ENCODE peak calls at places on chromosomes 13 and 19, in four cellular contexts. One of them, this sample, is unnamed.

GRCh38 chr19:5691930-5692784 is 2.1 kb downstream of the RPL36 start:
- DNase-seq in ovary: peak; percentile 30
- DNase-seq in esophagus squamous epithelium: no peak
- DNase-seq in transverse colon: no peak
- DNase-seq in this sample: no peak

GRCh38 chr19:22526661-22527272 is 104.6 kb upstream of the ZNF98 start:
- DNase-seq in ovary: peak; percentile 37
- DNase-seq in transverse colon: no peak
- DNase-seq in esophagus squamous epithelium: no peak
- DNase-seq in this sample: no peak

GRCh38 chr19:6533000-6533328 is 2.1 kb downstream of the TNFSF9 start:
- DNase-seq in ovary: no peak
- DNase-seq in transverse colon: no peak
- DNase-seq in esophagus squamous epithelium: no peak
- DNase-seq in this sample: no peak

GRCh38 chr13:113021391-113021790 is 52.4 kb downstream of the MCF2L start:
- DNase-seq in esophagus squamous epithelium: no peak
- DNase-seq in transverse colon: no peak
- DNase-seq in ovary: no peak
- DNase-seq in this sample: no peak

GRCh38 chr19:49592486-49593232 is 1.7 kb downstream of the PRR12 start:
- DNase-seq in transverse colon: no peak
- DNase-seq in ovary: no peak
- DNase-seq in esophagus squamous epithelium: no peak
- DNase-seq in this sample: no peak

GRCh38 chr13:90154311-90154960 is 1193.1 kb upstream of the MIR17HG start:
- DNase-seq in ovary: no peak
- DNase-seq in esophagus squamous epithelium: no peak
- DNase-seq in transverse colon: no peak
- DNase-seq in this sample: no peak

GRCh38 chr13:79995334-79995733 is 345.6 kb downstream of the SPRY2 start:
- DNase-seq in transverse colon: no peak
- DNase-seq in esophagus squamous epithelium: no peak
- DNase-seq in ovary: no peak
- DNase-seq in this sample: no peak

GRCh38 chr19:38781058-38781457 is 7.7 kb upstream of the LGALS7 start:
- DNase-seq in esophagus squamous epithelium: no peak
- DNase-seq in ovary: no peak
- DNase-seq in transverse colon: no peak
- DNase-seq in this sample: no peak

GRCh38 chr13:36154567-36155231 is 23.5 kb upstream of the DCLK1 start:
- DNase-seq in esophagus squamous epithelium: no peak
- DNase-seq in ovary: peak; percentile 8
- DNase-seq in transverse colon: no peak
- DNase-seq in this sample: peak; percentile 46

GRCh38 chr13:61410669-61411297 is 4.9 kb downstream of the PCDH20 start:
- DNase-seq in ovary: no peak
- DNase-seq in esophagus squamous epithelium: no peak
- DNase-seq in transverse colon: no peak
- DNase-seq in this sample: no peak

GRCh38 chr13:60759499-60759898 is 362.5 kb downstream of the TDRD3 start:
- DNase-seq in transverse colon: no peak
- DNase-seq in esophagus squamous epithelium: no peak
- DNase-seq in ovary: no peak
- DNase-seq in this sample: no peak

GRCh38 chr13:32314271-32314967 is 744 bp downstream of the ZAR1L start:
- DNase-seq in ovary: peak; percentile 12
- DNase-seq in transverse colon: peak; percentile 28
- DNase-seq in esophagus squamous epithelium: no peak
- DNase-seq in this sample: peak; percentile 17

GRCh38 chr13:106138620-106139019 is 396.8 kb downstream of the EFNB2 start:
- DNase-seq in ovary: no peak
- DNase-seq in esophagus squamous epithelium: no peak
- DNase-seq in transverse colon: no peak
- DNase-seq in this sample: no peak

GRCh38 chr13:31951215-31951678 is 80.3 kb upstream of the FRY start:
- DNase-seq in esophagus squamous epithelium: peak; percentile 8
- DNase-seq in ovary: no peak
- DNase-seq in transverse colon: peak; percentile 48
- DNase-seq in this sample: peak; percentile 27

GRCh38 chr13:44403720-44404063 is 30.1 kb downstream of the SERP2 start:
- DNase-seq in ovary: no peak
- DNase-seq in transverse colon: no peak
- DNase-seq in esophagus squamous epithelium: no peak
- DNase-seq in this sample: no peak

GRCh38 chr19:55386515-55386947 is 799 bp downstream of the RPL28 start:
- DNase-seq in esophagus squamous epithelium: no peak
- DNase-seq in transverse colon: no peak
- DNase-seq in ovary: no peak
- DNase-seq in this sample: no peak

GRCh38 chr19:18433735-18434398 is 4.1 kb downstream of the ISYNA1 start:
- DNase-seq in ovary: peak; percentile 57
- DNase-seq in transverse colon: no peak
- DNase-seq in esophagus squamous epithelium: no peak
- DNase-seq in this sample: peak; percentile 54

GRCh38 chr19:45011959-45012358 is 10.7 kb downstream of the RELB start:
- DNase-seq in ovary: no peak
- DNase-seq in transverse colon: no peak
- DNase-seq in esophagus squamous epithelium: no peak
- DNase-seq in this sample: no peak

GRCh38 chr13:36973621-36974268 is 25.4 kb downstream of the ALG5 start:
- DNase-seq in esophagus squamous epithelium: no peak
- DNase-seq in transverse colon: no peak
- DNase-seq in ovary: no peak
- DNase-seq in this sample: no peak

GRCh38 chr13:30395192-30396158 is 26.8 kb upstream of the UBE2L5 start:
- DNase-seq in ovary: peak; percentile 91
- DNase-seq in esophagus squamous epithelium: peak; percentile 82
- DNase-seq in transverse colon: peak; percentile 96
- DNase-seq in this sample: peak; percentile 93

GRCh38 chr13:40231311-40231710 is 435.1 kb downstream of the FOXO1 start:
- DNase-seq in esophagus squamous epithelium: no peak
- DNase-seq in ovary: no peak
- DNase-seq in transverse colon: no peak
- DNase-seq in this sample: no peak

GRCh38 chr13:93875527-93875926 is 604.0 kb downstream of the DCT start:
- DNase-seq in transverse colon: no peak
- DNase-seq in ovary: no peak
- DNase-seq in esophagus squamous epithelium: no peak
- DNase-seq in this sample: no peak

GRCh38 chr13:26423634-26424033 is 133.8 kb upstream of the WASF3 start:
- DNase-seq in transverse colon: peak; percentile 26
- DNase-seq in ovary: no peak
- DNase-seq in esophagus squamous epithelium: no peak
- DNase-seq in this sample: no peak

GRCh38 chr13:114142640-114143490 is 10.4 kb upstream of the RASA3 start:
- DNase-seq in transverse colon: peak; percentile 78
- DNase-seq in ovary: no peak
- DNase-seq in esophagus squamous epithelium: no peak
- DNase-seq in this sample: peak; percentile 90

GRCh38 chr19:33175886-33176669 is 18.1 kb upstream of the LRP3 start:
- DNase-seq in esophagus squamous epithelium: peak; percentile 40
- DNase-seq in transverse colon: no peak
- DNase-seq in ovary: no peak
- DNase-seq in this sample: no peak

GRCh38 chr13:110014719-110015118 is 228.3 kb upstream of the IRS2 start:
- DNase-seq in ovary: no peak
- DNase-seq in transverse colon: no peak
- DNase-seq in esophagus squamous epithelium: no peak
- DNase-seq in this sample: no peak

GRCh38 chr19:16146112-16146511 is 2.6 kb downstream of the HSH2D start:
- DNase-seq in ovary: no peak
- DNase-seq in esophagus squamous epithelium: no peak
- DNase-seq in transverse colon: no peak
- DNase-seq in this sample: no peak

GRCh38 chr19:13138171-13138915 is 11.8 kb downstream of the STX10 start:
- DNase-seq in esophagus squamous epithelium: no peak
- DNase-seq in transverse colon: no peak
- DNase-seq in ovary: no peak
- DNase-seq in this sample: no peak

GRCh38 chr19:13138916-13139198 is 11.3 kb downstream of the STX10 start:
- DNase-seq in ovary: no peak
- DNase-seq in transverse colon: no peak
- DNase-seq in esophagus squamous epithelium: no peak
- DNase-seq in this sample: no peak

GRCh38 chr19:13137290-13137794 is 12.8 kb downstream of the STX10 start:
- DNase-seq in ovary: no peak
- DNase-seq in esophagus squamous epithelium: no peak
- DNase-seq in transverse colon: no peak
- DNase-seq in this sample: no peak

GRCh38 chr19:13143135-13143534 is 7.0 kb downstream of the STX10 start:
- DNase-seq in esophagus squamous epithelium: no peak
- DNase-seq in ovary: no peak
- DNase-seq in transverse colon: no peak
- DNase-seq in this sample: no peak

DNA sequence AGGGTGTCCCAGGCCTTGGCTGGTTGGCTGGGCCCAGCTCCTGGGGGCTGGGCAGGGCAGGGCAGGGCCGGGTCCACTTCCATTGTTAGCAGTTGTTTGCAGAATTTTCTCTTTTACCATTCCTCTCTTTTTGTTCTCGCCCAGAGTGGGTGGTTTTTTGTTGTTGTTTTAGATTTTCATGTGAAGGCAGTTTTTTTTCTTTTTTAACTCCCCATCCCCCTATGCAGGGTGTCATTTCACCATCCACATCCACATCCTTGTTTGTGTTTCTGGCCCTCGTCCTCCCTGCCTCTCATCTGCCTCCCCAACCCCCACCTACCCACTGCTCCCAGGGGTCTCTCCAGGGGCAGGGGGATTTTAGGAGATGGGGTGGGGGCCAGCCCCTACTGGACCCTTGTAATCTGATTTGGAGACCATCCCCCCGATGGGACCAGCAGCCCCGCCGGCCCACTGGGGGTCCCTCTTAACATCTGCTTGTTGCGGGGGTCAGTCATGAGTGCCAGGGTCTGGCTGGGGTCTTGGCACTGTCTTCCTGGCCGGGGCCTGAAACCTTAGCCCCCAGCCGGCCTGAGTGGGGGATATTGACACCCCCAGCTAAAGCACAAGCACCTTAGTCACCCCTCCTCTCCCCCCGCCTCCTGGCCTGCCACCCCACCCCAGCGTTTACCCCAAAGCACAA is 10.4 kb downstream of the STX10 start:
- DNase-seq in esophagus squamous epithelium: no peak
- DNase-seq in ovary: no peak
- DNase-seq in transverse colon: no peak
- DNase-seq in this sample: no peak
- H3K36me3 ChIP-seq in esophagus squamous epithelium: peaks cover 89% of the 10 kb centered on the region
- H3K36me3 ChIP-seq in ovary: no peaks in the 10 kb centered on the region
- H3K36me3 ChIP-seq in transverse colon: no peaks in the 10 kb centered on the region
- H3K36me3 ChIP-seq in this sample: no peaks in the 10 kb centered on the region

GRCh38 chr13:64099994-64100393 is 2684.3 kb upstream of the PCDH20 start:
- DNase-seq in ovary: no peak
- DNase-seq in transverse colon: no peak
- DNase-seq in esophagus squamous epithelium: no peak
- DNase-seq in this sample: no peak
- TF ChIP-seq POLR2A in ovary: no peak
- TF ChIP-seq POLR2A in transverse colon: no peak
- TF ChIP-seq POLR2A in esophagus squamous epithelium: no peak
- TF ChIP-seq POLR2A in this sample: no peak

DNA sequence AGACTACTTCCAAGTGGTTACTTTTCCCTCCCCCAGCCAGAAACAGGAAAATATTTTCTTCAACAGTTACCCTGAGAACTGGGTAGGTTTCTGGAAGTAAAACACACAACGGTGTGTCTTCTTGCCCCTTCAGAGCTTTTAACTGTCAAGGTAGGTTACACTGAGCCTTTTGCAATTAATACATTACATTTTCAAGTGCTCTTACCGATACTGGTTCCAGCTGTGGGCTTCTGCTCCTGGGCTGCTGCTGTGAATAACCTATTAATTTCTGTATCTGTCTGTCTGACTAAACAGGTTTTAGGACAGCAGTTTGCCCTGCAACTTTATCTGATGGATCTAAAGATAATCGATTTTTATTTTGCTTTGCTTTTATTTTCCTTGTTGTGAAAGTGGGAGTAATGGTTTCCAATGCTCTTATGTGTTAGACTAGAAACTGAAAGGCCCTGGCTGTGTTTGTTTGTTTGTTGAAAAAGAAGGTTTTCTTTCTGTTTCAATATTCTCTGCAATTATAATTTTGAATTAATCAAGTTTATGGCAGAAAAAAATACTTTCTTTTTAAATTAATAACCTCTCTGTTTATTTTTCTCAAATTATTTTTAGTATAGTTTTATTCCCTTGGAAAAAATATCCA is 196.7 kb upstream of the SLITRK6 start:
- DNase-seq in esophagus squamous epithelium: no peak
- DNase-seq in transverse colon: no peak
- DNase-seq in ovary: no peak
- DNase-seq in this sample: no peak
- TF ChIP-seq CTCF in esophagus squamous epithelium: no peak
- TF ChIP-seq CTCF in transverse colon: no peak
- TF ChIP-seq CTCF in ovary: no peak
- TF ChIP-seq CTCF in this sample: no peak

DNA sequence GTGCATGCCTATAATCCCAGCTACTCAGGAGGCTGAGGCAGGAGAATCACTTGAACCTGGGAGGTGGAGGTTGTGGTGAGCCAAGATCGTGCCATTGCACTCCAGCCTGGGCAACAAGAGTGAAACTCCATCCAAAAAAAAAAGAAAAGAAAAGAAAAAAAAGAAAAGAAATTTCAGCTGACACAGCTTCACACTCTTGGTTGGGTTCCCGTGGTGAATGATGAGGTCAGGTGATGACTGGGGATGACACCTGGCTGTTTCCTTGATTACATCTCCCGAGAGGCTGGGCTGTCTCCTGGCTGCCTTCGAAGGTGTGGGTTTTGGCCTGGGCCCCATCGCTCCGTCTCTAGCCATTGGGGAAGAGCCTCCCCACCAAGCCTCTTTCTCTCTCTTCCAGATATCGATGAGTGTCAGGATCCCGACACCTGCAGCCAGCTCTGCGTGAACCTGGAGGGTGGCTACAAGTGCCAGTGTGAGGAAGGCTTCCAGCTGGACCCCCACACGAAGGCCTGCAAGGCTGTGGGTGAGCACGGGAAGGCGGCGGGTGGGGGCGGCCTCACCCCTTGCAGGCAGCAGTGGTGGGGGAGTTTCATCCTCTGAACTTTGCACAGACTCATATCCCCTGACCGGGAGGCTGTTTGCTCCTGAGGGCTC is 22.0 kb downstream of the LDLR start:
- DNase-seq in transverse colon: no peak
- DNase-seq in esophagus squamous epithelium: no peak
- DNase-seq in ovary: no peak
- DNase-seq in this sample: no peak
- H3K36me3 ChIP-seq in transverse colon: no peaks in the 10 kb centered on the region
- H3K36me3 ChIP-seq in esophagus squamous epithelium: peaks cover 100% of the 10 kb centered on the region
- H3K36me3 ChIP-seq in ovary: peaks cover 2% of the 10 kb centered on the region
- H3K36me3 ChIP-seq in this sample: peaks cover 100% of the 10 kb centered on the region

GRCh38 chr19:875265-875879 is 15.9 kb downstream of the CFD start:
- DNase-seq in esophagus squamous epithelium: no peak
- DNase-seq in ovary: no peak
- DNase-seq in transverse colon: no peak
- DNase-seq in this sample: no peak
- TF ChIP-seq POLR2A in esophagus squamous epithelium: no peak
- TF ChIP-seq POLR2A in ovary: no peak
- TF ChIP-seq POLR2A in transverse colon: no peak
- TF ChIP-seq POLR2A in this sample: no peak

This sample was measured in Peyer's patch.